ENCODE peak calls at places on chromosomes 4 and X, in four cellular contexts. H, E, F and P are unnamed samples.

GRCh38 chr4:33226133-33226532 is 2506.0 kb downstream of the PCDH7 start:
- DNase-seq in H (no peak), E (no peak), F (no peak), P (no peak)

GRCh38 chr4:139523076-139523475 is 32.9 kb downstream of the SETD7 start:
- DNase-seq in H (no peak), E (no peak), F (peak; percentile 51), P (peak; percentile 35)

GRCh38 chr4:126977306-126977705 is 655.5 kb upstream of the INTU start:
- DNase-seq in E (no peak), H (no peak), F (peak; percentile 21), P (no peak)

GRCh38 chrX:25427873-25428555 is 412.2 kb upstream of the ARX start:
- DNase-seq in E (no peak), H (no peak), F (no peak), P (no peak)

GRCh38 chrX:136047001-136047642 is 61.9 kb downstream of the SLC9A6 start:
- DNase-seq in H (no peak), E (no peak), F (no peak), P (peak; percentile 26)

GRCh38 chrX:119655125-119655524 is 37.8 kb downstream of the SEPTIN6 start:
- DNase-seq in E (no peak), F (peak; percentile 94), H (peak; percentile 62), P (peak; percentile 80)

GRCh38 chr4:164204434-164204833 is 549.5 kb upstream of the SMIM31 start:
- DNase-seq in E (no peak), F (peak; percentile 80), H (peak; percentile 13), P (peak; percentile 74)

GRCh38 chr4:4492161-4492847 is 49.5 kb downstream of the STX18 start:
- DNase-seq in F (peak; percentile 78), H (peak; percentile 58), E (no peak), P (peak; percentile 58)

GRCh38 chr4:76993787-76994641 is 44.5 kb downstream of the SEPTIN11 start:
- DNase-seq in F (no peak), E (no peak), H (peak; percentile 55), P (no peak)

GRCh38 chrX:2801223-2801622 is 27.5 kb upstream of the GYG2 start:
- DNase-seq in H (no peak), F (no peak), E (no peak), P (no peak)

GRCh38 chr4:82515705-82516104 is 46.1 kb downstream of the TMEM150C start:
- DNase-seq in E (no peak), H (peak; percentile 72), F (peak; percentile 89), P (peak; percentile 96)

GRCh38 chr4:16029329-16029728 is 54.5 kb downstream of the PROM1 start:
- DNase-seq in H (peak; percentile 75), F (peak; percentile 94), E (no peak), P (peak; percentile 70)

GRCh38 chr4:138903185-138903584 is 112.4 kb upstream of the NOCT start:
- DNase-seq in H (no peak), F (no peak), E (no peak), P (no peak)

GRCh38 chr4:18202510-18202909 is 181.0 kb upstream of the LCORL start:
- DNase-seq in F (no peak), E (no peak), H (no peak), P (no peak)

GRCh38 chr4:21790437-21791029 is 158.0 kb downstream of the KCNIP4 start:
- DNase-seq in F (peak; percentile 80), H (peak; percentile 48), E (no peak), P (peak; percentile 68)

GRCh38 chr4:2824329-2825183 is 19.1 kb upstream of the ADD1 start:
- DNase-seq in H (no peak), F (no peak), E (peak; percentile 73), P (no peak)

GRCh38 chrX:22392176-22392814 is 119.6 kb downstream of the CBLL2 start:
- DNase-seq in H (no peak), E (no peak), F (peak; percentile 62), P (peak; percentile 64)

GRCh38 chr4:24372915-24373314 is 211.4 kb downstream of the DHX15 start:
- DNase-seq in F (no peak), E (no peak), H (no peak), P (no peak)

GRCh38 chr4:49516796-49517195 is 530.7 kb downstream of the CWH43 start:
- DNase-seq in H (no peak), F (no peak), E (peak; percentile 49), P (no peak)

GRCh38 chr4:3657917-3658913 is 108.0 kb upstream of the ADRA2C start:
- DNase-seq in E (peak; percentile 94), H (peak; percentile 76), F (peak; percentile 66), P (peak; percentile 19)

GRCh38 chrX:120727911-120728310 is 98.1 kb upstream of the C1GALT1C1 start:
- DNase-seq in F (no peak), H (peak; percentile 56), E (no peak), P (no peak)

GRCh38 chr4:137705171-137705783 is 173.0 kb upstream of the PCDH18 start:
- DNase-seq in E (no peak), H (peak; percentile 83), F (peak; percentile 96), P (peak; percentile 91)

GRCh38 chrX:123738378-123738955 is 5.6 kb upstream of the THOC2 start:
- DNase-seq in F (no peak), E (no peak), H (no peak), P (no peak)

GRCh38 chr4:88043001-88043400 is 35.6 kb downstream of the PKD2 start:
- DNase-seq in F (no peak), H (no peak), E (no peak), P (no peak)

GRCh38 chrX:69280956-69281355 is 115.7 kb upstream of the PJA1 start:
- DNase-seq in H (no peak), F (no peak), E (no peak), P (no peak)

GRCh38 chrX:135476378-135476777 is 44.1 kb upstream of the INTS6L start:
- DNase-seq in F (no peak), E (no peak), H (no peak), P (no peak)

GRCh38 chr4:6674500-6675149 is 19.1 kb upstream of the S100P start:
- DNase-seq in H (no peak), E (no peak), F (peak; percentile 61), P (peak; percentile 29)

GRCh38 chr4:71217688-71218087 is 121.1 kb upstream of the SLC4A4 start:
- DNase-seq in F (no peak), E (no peak), H (peak; percentile 70), P (no peak)

GRCh38 chrX:23819385-23820234 is 36.6 kb downstream of the SAT1 start:
- DNase-seq in H (peak; percentile 29), E (no peak), F (peak; percentile 32), P (peak; percentile 45)

GRCh38 chrX:9867753-9868152 is 81.5 kb downstream of the SHROOM2 start:
- DNase-seq in F (no peak), H (no peak), E (no peak), P (no peak)

GRCh38 chr4:185640809-185641675 is 105.7 kb upstream of the PDLIM3 start:
- DNase-seq in E (no peak), H (peak; percentile 84), F (peak; percentile 94), P (peak; percentile 86)

GRCh38 chr4:21765810-21766407 is 182.7 kb downstream of the KCNIP4 start:
- DNase-seq in E (no peak), F (peak; percentile 78), H (peak; percentile 29), P (peak; percentile 62)

GRCh38 chr4:6676722-6677558 is 16.7 kb upstream of the S100P start:
- DNase-seq in H (no peak), E (no peak), F (no peak), P (no peak)

GRCh38 chr4:88893961-88894360 is 163.0 kb downstream of the FAM13A start:
- DNase-seq in F (peak; percentile 34), H (peak; percentile 33), E (no peak), P (no peak)

GRCh38 chr4:875818-876423 is 50.0 kb upstream of the CPLX1 start:
- DNase-seq in F (no peak), H (no peak), E (no peak), P (no peak)

GRCh38 chrX:55451990-55452824 is at the start of gene MAGEH1:
- DNase-seq in F (peak; percentile 75), E (peak; percentile 94), H (peak; percentile 79), P (peak; percentile 73)

GRCh38 chrX:55451626-55451989 is 319 bp upstream of the MAGEH1 start:
- DNase-seq in H (no peak), E (no peak), F (no peak), P (no peak)

GRCh38 chrX:55450259-55450658 is 1.7 kb upstream of the MAGEH1 start:
- DNase-seq in F (peak; percentile 18), E (no peak), H (peak; percentile 4), P (no peak)

GRCh38 chrX:55452825-55453124 is 848 bp downstream of the MAGEH1 start:
- DNase-seq in H (no peak), F (peak; percentile 2), E (no peak), P (no peak)

GRCh38 chrX:55451125-55451524 is 802 bp upstream of the MAGEH1 start:
- DNase-seq in E (no peak), F (no peak), H (no peak), P (no peak)
- H3K4me3 ChIP-seq in E (peak overlapping the region; percentile 86), F (no peak overlapping the region), H (peak overlapping the region; percentile 77), P (no peak overlapping the region)

GRCh38 chr4:102501176-102501634 is at the start of gene NFKB1:
- DNase-seq in E (peak; percentile 88), H (peak; percentile 81), F (peak; percentile 87), P (peak; percentile 71)

GRCh38 chr4:102500371-102501175 is 586 bp upstream of the NFKB1 start:
- DNase-seq in H (peak; percentile 56), F (peak; percentile 47), E (peak; percentile 88), P (peak; percentile 51)

GRCh38 chr4:102503831-102504786 is 3.0 kb downstream of the NFKB1 start:
- DNase-seq in E (no peak), F (no peak), H (no peak), P (no peak)

GRCh38 chr4:102503301-102503746 is 2.2 kb downstream of the NFKB1 start:
- DNase-seq in E (no peak), H (no peak), F (no peak), P (no peak)

GRCh38 chr4:102501635-102502382 is 650 bp downstream of the NFKB1 start:
- DNase-seq in H (peak; percentile 88), F (peak; percentile 73), E (peak; percentile 94), P (peak; percentile 83)
- TF ChIP-seq CTCF in H (no peak), F (no peak), E (no peak), P (no peak)

GRCh38 chr4:54547299-54548097 is 110.3 kb upstream of the KIT start:
- DNase-seq in E (no peak), H (no peak), F (no peak), P (no peak)
- H3K4me3 ChIP-seq in E (no peak overlapping the region), H (no peak overlapping the region), F (no peak overlapping the region), P (no peak overlapping the region)

GRCh38 chr4:119209586-119209985 is 2.9 kb upstream of the USP53 start:
- DNase-seq in H (no peak), E (no peak), F (no peak), P (no peak)

GRCh38 chr4:119210760-119211159 is 1.8 kb upstream of the USP53 start:
- DNase-seq in F (peak; percentile 72), H (peak; percentile 35), E (no peak), P (peak; percentile 16)

GRCh38 chr4:119212251-119212963 is at the start of gene USP53:
- DNase-seq in F (peak; percentile 99), H (peak; percentile 96), E (peak; percentile 100), P (peak; percentile 99)

GRCh38 chr4:119211856-119212250 is 660 bp upstream of the USP53 start:
- DNase-seq in H (no peak), F (no peak), E (no peak), P (no peak)

GRCh38 chr4:119212964-119213606 is 572 bp downstream of the USP53 start:
- DNase-seq in F (peak; percentile 98), H (peak; percentile 94), E (peak; percentile 97), P (peak; percentile 97)
- TF ChIP-seq CTCF in F (peak; percentile 59), H (peak; percentile 46), E (peak; percentile 13), P (peak; percentile 55)